ENCODE peak calls at places on chromosomes 11 and 22, in six cellular contexts. Y is HT1080; T is CD4-positive, alpha-beta memory T cell; J is Right ventricle myocardium superior; A is NCI-H1417; Z is IMR-90. L is an unnamed sample.

GRCh38 chr11:69640260-69640994 is 529 bp upstream of the CCND1 start:
- DNase-seq in Y (no peak), T (peak; percentile 24), J (peak; percentile 66), A (no peak), Z (no peak), L (no peak)

GRCh38 chr11:68107689-68108088 is 13.5 kb downstream of the CHKA start:
- DNase-seq in Y (no peak), T (no peak), J (no peak), A (no peak), Z (no peak), L (no peak)

GRCh38 chr11:17558916-17559315 is 11.9 kb downstream of the OTOG start:
- DNase-seq in Y (no peak), T (no peak), J (no peak), A (no peak), Z (no peak), L (no peak)

GRCh38 chr11:2734181-2735052 is 34.6 kb upstream of the KCNQ1OT1 start:
- DNase-seq in Y (no peak), T (no peak), J (peak; percentile 36), A (no peak), Z (peak; percentile 19), L (no peak)

GRCh38 chr11:21257461-21257860 is 588.1 kb downstream of the NELL1 start:
- DNase-seq in Y (no peak), T (no peak), J (no peak), A (no peak), Z (no peak), L (no peak)

GRCh38 chr11:59708537-59708936 is 5.1 kb downstream of the OR10V1 start:
- DNase-seq in Y (peak; percentile 28), T (no peak), J (no peak), A (no peak), Z (peak; percentile 24), L (no peak)

GRCh38 chr11:87803748-87804147 is 371.5 kb downstream of the RAB38 start:
- DNase-seq in Y (no peak), T (no peak), J (no peak), A (no peak), Z (no peak), L (no peak)

GRCh38 chr22:18991828-18992442 is 55.8 kb upstream of the PRODH start:
- DNase-seq in Y (no peak), T (no peak), J (no peak), A (no peak), Z (no peak), L (no peak)

GRCh38 chr11:69978841-69979614 is 99.1 kb upstream of the ANO1 start:
- DNase-seq in Y (no peak), T (no peak), J (no peak), A (no peak), Z (no peak), L (no peak)

GRCh38 chr22:49930128-49930527 is 11.7 kb downstream of the CRELD2 start:
- DNase-seq in Y (no peak), T (no peak), J (no peak), A (peak; percentile 17), Z (no peak), L (no peak)

GRCh38 chr11:2802389-2803185 is 83.0 kb downstream of the CDKN1C start:
- DNase-seq in Y (no peak), T (no peak), J (peak; percentile 38), A (no peak), Z (no peak), L (no peak)

GRCh38 chr11:8060801-8061554 is 20.0 kb upstream of the TUB start:
- DNase-seq in Y (no peak), T (no peak), J (no peak), A (no peak), Z (peak; percentile 94), L (peak; percentile 32)

GRCh38 chr11:132925825-132926469 is 606.4 kb downstream of the OPCML start:
- DNase-seq in Y (no peak), T (no peak), J (no peak), A (no peak), Z (no peak), L (no peak)

GRCh38 chr11:77200869-77201268 is 72.8 kb downstream of the MYO7A start:
- DNase-seq in Y (no peak), T (no peak), J (no peak), A (no peak), Z (no peak), L (no peak)

GRCh38 chr11:26766996-26767395 is 45.1 kb upstream of the SLC5A12 start:
- DNase-seq in Y (no peak), T (no peak), J (no peak), A (no peak), Z (no peak), L (no peak)

GRCh38 chr11:14378171-14378570 is 19.2 kb upstream of the RRAS2 start:
- DNase-seq in Y (peak; percentile 28), T (no peak), J (no peak), A (no peak), Z (no peak), L (no peak)

GRCh38 chr11:64536396-64536935 is 54.6 kb upstream of the SLC22A12 start:
- DNase-seq in Y (no peak), T (no peak), J (no peak), A (no peak), Z (peak; percentile 15), L (no peak)

GRCh38 chr11:35919244-35919643 is 24.6 kb upstream of the LDLRAD3 start:
- DNase-seq in Y (peak; percentile 79), T (no peak), J (no peak), A (peak; percentile 78), Z (peak; percentile 12), L (no peak)

GRCh38 chr11:420054-420910 is 5.5 kb upstream of the SIGIRR start:
- DNase-seq in Y (no peak), T (peak; percentile 9), J (peak; percentile 41), A (no peak), Z (no peak), L (no peak)

GRCh38 chr11:116930177-116930576 is 92.8 kb upstream of the APOA1 start:
- DNase-seq in Y (peak; percentile 32), T (peak; percentile 57), J (no peak), A (peak; percentile 55), Z (peak; percentile 40), L (peak; percentile 61)

GRCh38 chr11:12822623-12823022 is 148.4 kb downstream of the TEAD1 start:
- DNase-seq in Y (no peak), T (no peak), J (no peak), A (peak; percentile 72), Z (no peak), L (no peak)

GRCh38 chr11:105189586-105189985 is 50.0 kb upstream of the CARD18 start:
- DNase-seq in Y (no peak), T (no peak), J (no peak), A (no peak), Z (no peak), L (no peak)

GRCh38 chr22:36356708-36357694 is 30.8 kb downstream of the MYH9 start:
- DNase-seq in Y (peak; percentile 43), T (peak; percentile 82), J (no peak), A (no peak), Z (peak; percentile 62), L (peak; percentile 68)

GRCh38 chr11:26987726-26988125 is 6.2 kb upstream of the FIBIN start:
- DNase-seq in Y (no peak), T (no peak), J (no peak), A (no peak), Z (peak; percentile 22), L (no peak)

GRCh38 chr11:116777056-116777455 is 4.3 kb upstream of the BUD13 start:
- DNase-seq in Y (no peak), T (no peak), J (no peak), A (no peak), Z (no peak), L (no peak)

GRCh38 chr22:37563153-37564081 is 3.1 kb downstream of the CDC42EP1 start:
- DNase-seq in Y (peak; percentile 94), T (no peak), J (peak; percentile 76), A (no peak), Z (peak; percentile 97), L (no peak)

GRCh38 chr22:22682807-22683667 is 38.6 kb downstream of the GGTLC2 start:
- DNase-seq in Y (no peak), T (no peak), J (no peak), A (no peak), Z (peak; percentile 65), L (no peak)

GRCh38 chr22:32080904-32081303 is 37.8 kb downstream of the SLC5A1 start:
- DNase-seq in Y (peak; percentile 64), T (no peak), J (no peak), A (peak; percentile 61), Z (peak; percentile 47), L (peak; percentile 11)

GRCh38 chr11:32852142-32852541 is 22.4 kb downstream of the PRRG4 start:
- DNase-seq in Y (peak; percentile 83), T (no peak), J (no peak), A (no peak), Z (peak; percentile 16), L (no peak)

GRCh38 chr11:10451399-10452116 is 3.5 kb upstream of the AMPD3 start:
- DNase-seq in Y (no peak), T (no peak), J (no peak), A (peak; percentile 70), Z (no peak), L (no peak)

GRCh38 chr22:23147632-23148387 is 2.5 kb downstream of the RAB36 start:
- DNase-seq in Y (no peak), T (no peak), J (no peak), A (no peak), Z (peak; percentile 90), L (no peak)

GRCh38 chr11:120108154-120108784 is 29.6 kb downstream of the TRIM29 start:
- DNase-seq in Y (peak; percentile 39), T (peak; percentile 46), J (peak; percentile 82), A (peak; percentile 73), Z (peak; percentile 30), L (peak; percentile 18)

GRCh38 chr11:95711162-95711944 is 78.2 kb downstream of the FAM76B start:
- DNase-seq in Y (peak; percentile 5), T (no peak), J (no peak), A (no peak), Z (peak; percentile 14), L (no peak)

GRCh38 chr11:76436020-76436419 is 8.8 kb upstream of the EMSY start:
- DNase-seq in Y (no peak), T (no peak), J (no peak), A (no peak), Z (peak; percentile 42), L (no peak)

GRCh38 chr22:37273126-37273845 is 9.0 kb upstream of the CYTH4 start:
- DNase-seq in Y (peak; percentile 55), T (no peak), J (no peak), A (no peak), Z (peak; percentile 79), L (no peak)

GRCh38 chr11:70423523-70424505 is 25.5 kb downstream of the CTTN start:
- DNase-seq in Y (peak; percentile 97), T (no peak), J (no peak), A (no peak), Z (peak; percentile 91), L (peak; percentile 15)